ENCODE peak calls at places on chromosomes 16 and 17, in seven cellular contexts. One of them, this sample, is unnamed.

GRCh38 chr16:67907397-67907796 is 14.3 kb downstream of the PSKH1 start:
- DNase-seq in cardiac muscle cell: no peak
- DNase-seq in mesendoderm: no peak
- DNase-seq in foreskin keratinocyte: no peak
- DNase-seq in mesothelial cell of epicardium: no peak
- DNase-seq in Calu3: no peak
- DNase-seq in stimulated activated CD4-positive, alpha-beta T cell treated with anti-CD3 and anti-CD28 coated beads, Interleukin-4, amount 100 ng/mL, for 1 hour: no peak
- DNase-seq in this sample: no peak

GRCh38 chr16:9033125-9033830 is 58.2 kb upstream of the HAPSTR1 start:
- DNase-seq in cardiac muscle cell: peak
- DNase-seq in mesendoderm: peak
- DNase-seq in foreskin keratinocyte: no peak
- DNase-seq in mesothelial cell of epicardium: no peak
- DNase-seq in Calu3: peak
- DNase-seq in stimulated activated CD4-positive, alpha-beta T cell treated with anti-CD3 and anti-CD28 coated beads, Interleukin-4, amount 100 ng/mL, for 1 hour: no peak
- DNase-seq in this sample: no peak

GRCh38 chr17:71068351-71068750 is 899.0 kb downstream of the KCNJ2 start:
- DNase-seq in cardiac muscle cell: no peak
- DNase-seq in mesendoderm: no peak
- DNase-seq in foreskin keratinocyte: no peak
- DNase-seq in mesothelial cell of epicardium: no peak
- DNase-seq in Calu3: no peak
- DNase-seq in stimulated activated CD4-positive, alpha-beta T cell treated with anti-CD3 and anti-CD28 coated beads, Interleukin-4, amount 100 ng/mL, for 1 hour: no peak
- DNase-seq in this sample: no peak

GRCh38 chr17:81543339-81543675 is 8.8 kb downstream of the FAAP100 start:
- DNase-seq in cardiac muscle cell: no peak
- DNase-seq in mesendoderm: no peak
- DNase-seq in foreskin keratinocyte: no peak
- DNase-seq in mesothelial cell of epicardium: no peak
- DNase-seq in Calu3: no peak
- DNase-seq in stimulated activated CD4-positive, alpha-beta T cell treated with anti-CD3 and anti-CD28 coated beads, Interleukin-4, amount 100 ng/mL, for 1 hour: no peak
- DNase-seq in this sample: no peak

GRCh38 chr16:51049276-51049675 is 101.8 kb downstream of the SALL1 start:
- DNase-seq in cardiac muscle cell: no peak
- DNase-seq in mesendoderm: no peak
- DNase-seq in foreskin keratinocyte: no peak
- DNase-seq in mesothelial cell of epicardium: no peak
- DNase-seq in Calu3: no peak
- DNase-seq in stimulated activated CD4-positive, alpha-beta T cell treated with anti-CD3 and anti-CD28 coated beads, Interleukin-4, amount 100 ng/mL, for 1 hour: no peak
- DNase-seq in this sample: no peak

GRCh38 chr16:66298571-66299120 is 67.8 kb upstream of the CDH5 start:
- DNase-seq in cardiac muscle cell: no peak
- DNase-seq in mesendoderm: no peak
- DNase-seq in foreskin keratinocyte: no peak
- DNase-seq in mesothelial cell of epicardium: peak
- DNase-seq in Calu3: no peak
- DNase-seq in stimulated activated CD4-positive, alpha-beta T cell treated with anti-CD3 and anti-CD28 coated beads, Interleukin-4, amount 100 ng/mL, for 1 hour: no peak
- DNase-seq in this sample: no peak

GRCh38 chr16:89037261-89038152 is 56.1 kb upstream of the ACSF3 start:
- DNase-seq in cardiac muscle cell: peak
- DNase-seq in mesendoderm: peak
- DNase-seq in foreskin keratinocyte: no peak
- DNase-seq in mesothelial cell of epicardium: peak
- DNase-seq in Calu3: peak
- DNase-seq in stimulated activated CD4-positive, alpha-beta T cell treated with anti-CD3 and anti-CD28 coated beads, Interleukin-4, amount 100 ng/mL, for 1 hour: peak
- DNase-seq in this sample: no peak

GRCh38 chr16:69093974-69094373 is 11.5 kb upstream of the HAS3 start:
- DNase-seq in cardiac muscle cell: no peak
- DNase-seq in mesendoderm: no peak
- DNase-seq in foreskin keratinocyte: no peak
- DNase-seq in mesothelial cell of epicardium: no peak
- DNase-seq in Calu3: no peak
- DNase-seq in stimulated activated CD4-positive, alpha-beta T cell treated with anti-CD3 and anti-CD28 coated beads, Interleukin-4, amount 100 ng/mL, for 1 hour: no peak
- DNase-seq in this sample: no peak

GRCh38 chr17:58210922-58211321 is 8.1 kb downstream of the MKS1 start:
- DNase-seq in cardiac muscle cell: no peak
- DNase-seq in mesendoderm: peak
- DNase-seq in foreskin keratinocyte: no peak
- DNase-seq in mesothelial cell of epicardium: no peak
- DNase-seq in Calu3: no peak
- DNase-seq in stimulated activated CD4-positive, alpha-beta T cell treated with anti-CD3 and anti-CD28 coated beads, Interleukin-4, amount 100 ng/mL, for 1 hour: no peak
- DNase-seq in this sample: no peak

GRCh38 chr17:8857919-8858318 is 9.6 kb downstream of the PIK3R6 start:
- DNase-seq in cardiac muscle cell: no peak
- DNase-seq in mesendoderm: peak
- DNase-seq in foreskin keratinocyte: peak
- DNase-seq in mesothelial cell of epicardium: no peak
- DNase-seq in Calu3: no peak
- DNase-seq in stimulated activated CD4-positive, alpha-beta T cell treated with anti-CD3 and anti-CD28 coated beads, Interleukin-4, amount 100 ng/mL, for 1 hour: no peak
- DNase-seq in this sample: no peak

GRCh38 chr17:19386276-19386863 is 620 bp downstream of the MFAP4 start:
- DNase-seq in cardiac muscle cell: no peak
- DNase-seq in mesendoderm: peak
- DNase-seq in foreskin keratinocyte: peak
- DNase-seq in mesothelial cell of epicardium: no peak
- DNase-seq in Calu3: no peak
- DNase-seq in stimulated activated CD4-positive, alpha-beta T cell treated with anti-CD3 and anti-CD28 coated beads, Interleukin-4, amount 100 ng/mL, for 1 hour: no peak
- DNase-seq in this sample: no peak

GRCh38 chr17:57782051-57782490 is 37.0 kb upstream of the CCDC182 start:
- DNase-seq in cardiac muscle cell: no peak
- DNase-seq in mesendoderm: peak
- DNase-seq in foreskin keratinocyte: no peak
- DNase-seq in mesothelial cell of epicardium: no peak
- DNase-seq in Calu3: no peak
- DNase-seq in stimulated activated CD4-positive, alpha-beta T cell treated with anti-CD3 and anti-CD28 coated beads, Interleukin-4, amount 100 ng/mL, for 1 hour: no peak
- DNase-seq in this sample: no peak

GRCh38 chr17:60604686-60605334 is 4.8 kb downstream of the PPM1D start:
- DNase-seq in cardiac muscle cell: no peak
- DNase-seq in mesendoderm: peak
- DNase-seq in foreskin keratinocyte: peak
- DNase-seq in mesothelial cell of epicardium: no peak
- DNase-seq in Calu3: no peak
- DNase-seq in stimulated activated CD4-positive, alpha-beta T cell treated with anti-CD3 and anti-CD28 coated beads, Interleukin-4, amount 100 ng/mL, for 1 hour: no peak
- DNase-seq in this sample: no peak